ENCODE peak calls at places on chromosomes 16 and 17, in nine cellular contexts. One of them, this sample, is unnamed. For H3K4me1, the result is how much of the 10 kb centered on the place peaks cover.

GRCh38 chr17:80793851-80794267 is 197.8 kb upstream of the CHMP6 start:
- DNase-seq in prostate gland: no peak
- DNase-seq in body of pancreas: no peak
- DNase-seq in Karpas-422: no peak
- DNase-seq in heart left ventricle: no peak
- DNase-seq in trophoblast cell: no peak
- DNase-seq in heart right ventricle: no peak
- DNase-seq in GM23338: no peak
- DNase-seq in A549: no peak
- DNase-seq in this sample: peak

GRCh38 chr16:11105038-11105903 is 150.7 kb downstream of the SOCS1 start:
- DNase-seq in prostate gland: peak
- DNase-seq in body of pancreas: no peak
- DNase-seq in Karpas-422: peak
- DNase-seq in heart left ventricle: no peak
- DNase-seq in trophoblast cell: peak
- DNase-seq in heart right ventricle: no peak
- DNase-seq in GM23338: no peak
- DNase-seq in A549: no peak
- DNase-seq in this sample: no peak

GRCh38 chr17:4465786-4466185 is 32.0 kb downstream of the SPNS3 start:
- DNase-seq in prostate gland: no peak
- DNase-seq in body of pancreas: no peak
- DNase-seq in Karpas-422: no peak
- DNase-seq in heart left ventricle: no peak
- DNase-seq in trophoblast cell: peak
- DNase-seq in heart right ventricle: no peak
- DNase-seq in GM23338: no peak
- DNase-seq in A549: no peak
- DNase-seq in this sample: no peak

GRCh38 chr16:72797606-72798005 is 250.3 kb downstream of the ZFHX3 start:
- DNase-seq in prostate gland: no peak
- DNase-seq in body of pancreas: no peak
- DNase-seq in Karpas-422: no peak
- DNase-seq in heart left ventricle: no peak
- DNase-seq in trophoblast cell: no peak
- DNase-seq in heart right ventricle: peak
- DNase-seq in GM23338: no peak
- DNase-seq in A549: no peak
- DNase-seq in this sample: no peak

GRCh38 chr16:27470567-27471431 is 68.8 kb downstream of the IL21R start:
- DNase-seq in prostate gland: no peak
- DNase-seq in body of pancreas: no peak
- DNase-seq in Karpas-422: no peak
- DNase-seq in heart left ventricle: no peak
- DNase-seq in trophoblast cell: peak
- DNase-seq in heart right ventricle: no peak
- DNase-seq in GM23338: no peak
- DNase-seq in A549: no peak
- DNase-seq in this sample: no peak

GRCh38 chr16:49280022-49280741 is 1.5 kb downstream of the CBLN1 start:
- DNase-seq in prostate gland: no peak
- DNase-seq in body of pancreas: peak
- DNase-seq in Karpas-422: no peak
- DNase-seq in heart left ventricle: peak
- DNase-seq in trophoblast cell: no peak
- DNase-seq in heart right ventricle: no peak
- DNase-seq in GM23338: peak
- DNase-seq in A549: no peak
- DNase-seq in this sample: peak

GRCh38 chr17:49742256-49742655 is 21.7 kb downstream of the FAM117A start:
- DNase-seq in prostate gland: no peak
- DNase-seq in body of pancreas: no peak
- DNase-seq in Karpas-422: no peak
- DNase-seq in heart left ventricle: no peak
- DNase-seq in trophoblast cell: no peak
- DNase-seq in heart right ventricle: no peak
- DNase-seq in GM23338: no peak
- DNase-seq in A549: no peak
- DNase-seq in this sample: no peak

GRCh38 chr17:11935734-11936406 is 61.4 kb downstream of the ZNF18 start:
- DNase-seq in prostate gland: peak
- DNase-seq in body of pancreas: peak
- DNase-seq in Karpas-422: peak
- DNase-seq in heart left ventricle: no peak
- DNase-seq in trophoblast cell: peak
- DNase-seq in heart right ventricle: no peak
- DNase-seq in GM23338: peak
- DNase-seq in A549: no peak
- DNase-seq in this sample: peak

GRCh38 chr17:59415397-59415796 is 83.9 kb downstream of the YPEL2 start:
- DNase-seq in prostate gland: no peak
- DNase-seq in body of pancreas: no peak
- DNase-seq in Karpas-422: no peak
- DNase-seq in heart left ventricle: no peak
- DNase-seq in trophoblast cell: peak
- DNase-seq in heart right ventricle: no peak
- DNase-seq in GM23338: no peak
- DNase-seq in A549: no peak
- DNase-seq in this sample: no peak

GRCh38 chr17:59420901-59421300 is 89.4 kb downstream of the YPEL2 start:
- DNase-seq in prostate gland: no peak
- DNase-seq in body of pancreas: peak
- DNase-seq in Karpas-422: no peak
- DNase-seq in heart left ventricle: no peak
- DNase-seq in trophoblast cell: no peak
- DNase-seq in heart right ventricle: no peak
- DNase-seq in GM23338: no peak
- DNase-seq in A549: no peak
- DNase-seq in this sample: no peak

GRCh38 chr17:59418732-59419166 is 87.3 kb downstream of the YPEL2 start:
- DNase-seq in prostate gland: no peak
- DNase-seq in body of pancreas: no peak
- DNase-seq in Karpas-422: no peak
- DNase-seq in heart left ventricle: no peak
- DNase-seq in trophoblast cell: peak
- DNase-seq in heart right ventricle: no peak
- DNase-seq in GM23338: no peak
- DNase-seq in A549: no peak
- DNase-seq in this sample: no peak

GRCh38 chr17:59416184-59416583 is 84.7 kb downstream of the YPEL2 start:
- DNase-seq in prostate gland: no peak
- DNase-seq in body of pancreas: no peak
- DNase-seq in Karpas-422: no peak
- DNase-seq in heart left ventricle: no peak
- DNase-seq in trophoblast cell: no peak
- DNase-seq in heart right ventricle: no peak
- DNase-seq in GM23338: no peak
- DNase-seq in A549: no peak
- DNase-seq in this sample: no peak

GRCh38 chr17:59417452-59417851 is 86.0 kb downstream of the YPEL2 start:
- DNase-seq in prostate gland: no peak
- DNase-seq in body of pancreas: no peak
- DNase-seq in Karpas-422: no peak
- DNase-seq in heart left ventricle: no peak
- DNase-seq in trophoblast cell: no peak
- DNase-seq in heart right ventricle: no peak
- DNase-seq in GM23338: no peak
- DNase-seq in A549: no peak
- DNase-seq in this sample: no peak
- H3K4me1 ChIP-seq in prostate gland: under half
- H3K4me1 ChIP-seq in body of pancreas: under half
- H3K4me1 ChIP-seq in Karpas-422: under half
- H3K4me1 ChIP-seq in heart left ventricle: under half
- H3K4me1 ChIP-seq in trophoblast cell: under half
- H3K4me1 ChIP-seq in heart right ventricle: under half
- H3K4me1 ChIP-seq in GM23338: under half
- H3K4me1 ChIP-seq in A549: under half
- H3K4me1 ChIP-seq in this sample: under half

DNA sequence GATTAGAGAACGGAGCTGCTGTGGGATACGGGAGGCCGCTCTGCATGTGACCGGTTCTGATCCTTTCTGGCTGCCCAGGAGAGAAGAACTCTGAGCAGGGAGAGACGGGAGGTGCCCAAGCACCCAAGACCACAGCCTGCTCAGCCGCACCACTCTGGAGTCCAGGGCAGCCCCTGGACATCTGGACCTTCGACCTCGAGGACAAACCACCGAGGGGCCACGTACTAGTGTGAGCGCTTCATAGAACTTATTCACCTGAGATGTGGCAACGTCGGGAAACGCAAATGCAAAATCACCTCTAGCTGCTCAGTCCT is 5.9 kb downstream of the RNF166 start:
- DNase-seq in prostate gland: no peak
- DNase-seq in body of pancreas: no peak
- DNase-seq in Karpas-422: no peak
- DNase-seq in heart left ventricle: no peak
- DNase-seq in trophoblast cell: no peak
- DNase-seq in heart right ventricle: no peak
- DNase-seq in GM23338: no peak
- DNase-seq in A549: no peak
- DNase-seq in this sample: no peak
- H3K27ac ChIP-seq in prostate gland: no peak
- H3K27ac ChIP-seq in body of pancreas: peak
- H3K27ac ChIP-seq in Karpas-422: peak
- H3K27ac ChIP-seq in heart left ventricle: peak
- H3K27ac ChIP-seq in trophoblast cell: no peak
- H3K27ac ChIP-seq in heart right ventricle: peak
- H3K27ac ChIP-seq in GM23338: no peak
- H3K27ac ChIP-seq in A549: no peak
- H3K27ac ChIP-seq in this sample: peak

GRCh38 chr17:17484451-17484899 is 7.7 kb downstream of the MED9 start:
- DNase-seq in prostate gland: no peak
- DNase-seq in body of pancreas: no peak
- DNase-seq in Karpas-422: no peak
- DNase-seq in heart left ventricle: no peak
- DNase-seq in trophoblast cell: no peak
- DNase-seq in heart right ventricle: no peak
- DNase-seq in GM23338: no peak
- DNase-seq in A549: no peak
- DNase-seq in this sample: no peak

GRCh38 chr17:17481860-17482259 is 5.1 kb downstream of the MED9 start:
- DNase-seq in prostate gland: no peak
- DNase-seq in body of pancreas: no peak
- DNase-seq in Karpas-422: no peak
- DNase-seq in heart left ventricle: no peak
- DNase-seq in trophoblast cell: no peak
- DNase-seq in heart right ventricle: no peak
- DNase-seq in GM23338: no peak
- DNase-seq in A549: no peak
- DNase-seq in this sample: no peak

GRCh38 chr17:17476865-17477467 is at the start of gene MED9:
- DNase-seq in prostate gland: peak
- DNase-seq in body of pancreas: peak
- DNase-seq in Karpas-422: peak
- DNase-seq in heart left ventricle: peak
- DNase-seq in trophoblast cell: peak
- DNase-seq in heart right ventricle: peak
- DNase-seq in GM23338: peak
- DNase-seq in A549: peak
- DNase-seq in this sample: peak

GRCh38 chr17:17479209-17479608 is 2.4 kb downstream of the MED9 start:
- DNase-seq in prostate gland: no peak
- DNase-seq in body of pancreas: no peak
- DNase-seq in Karpas-422: no peak
- DNase-seq in heart left ventricle: no peak
- DNase-seq in trophoblast cell: no peak
- DNase-seq in heart right ventricle: no peak
- DNase-seq in GM23338: no peak
- DNase-seq in A549: no peak
- DNase-seq in this sample: no peak

DNA sequence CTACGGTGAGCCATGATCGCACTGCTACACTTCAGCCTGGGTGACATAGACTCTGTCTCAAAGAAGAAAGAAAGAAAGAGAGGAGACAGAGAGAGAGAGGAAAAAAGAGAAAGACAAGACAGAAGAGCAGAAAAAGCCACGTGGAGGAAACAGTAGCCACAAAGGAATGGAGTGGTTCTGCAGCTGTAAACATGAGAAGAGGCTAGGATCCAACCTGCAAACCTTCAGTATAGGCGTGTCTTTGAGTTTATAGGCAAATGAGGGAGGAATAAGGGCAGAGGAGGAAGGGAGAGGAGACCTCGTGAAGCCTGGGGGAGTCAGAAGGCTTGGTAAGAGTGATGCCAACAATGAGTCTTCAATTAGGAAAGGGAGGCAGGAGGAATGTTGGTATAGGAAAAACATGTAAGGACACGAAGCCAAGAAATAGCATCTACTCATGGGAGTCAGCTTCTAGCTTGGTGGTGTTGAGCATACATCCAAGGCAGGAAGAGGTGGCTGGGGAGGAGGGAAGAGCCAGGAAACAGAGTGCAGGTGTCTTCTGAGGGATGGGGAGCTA is 3.9 kb downstream of the MED9 start:
- DNase-seq in prostate gland: no peak
- DNase-seq in body of pancreas: no peak
- DNase-seq in Karpas-422: no peak
- DNase-seq in heart left ventricle: no peak
- DNase-seq in trophoblast cell: no peak
- DNase-seq in heart right ventricle: no peak
- DNase-seq in GM23338: no peak
- DNase-seq in A549: no peak
- DNase-seq in this sample: no peak
- H3K4me3 ChIP-seq in prostate gland: no peak
- H3K4me3 ChIP-seq in body of pancreas: no peak
- H3K4me3 ChIP-seq in Karpas-422: no peak
- H3K4me3 ChIP-seq in heart left ventricle: no peak
- H3K4me3 ChIP-seq in trophoblast cell: no peak
- H3K4me3 ChIP-seq in heart right ventricle: no peak
- H3K4me3 ChIP-seq in GM23338: no peak
- H3K4me3 ChIP-seq in A549: no peak
- H3K4me3 ChIP-seq in this sample: no peak

GRCh38 chr17:16928406-16929280 is 43.3 kb downstream of the TNFRSF13B start:
- DNase-seq in prostate gland: no peak
- DNase-seq in body of pancreas: no peak
- DNase-seq in Karpas-422: no peak
- DNase-seq in heart left ventricle: no peak
- DNase-seq in trophoblast cell: no peak
- DNase-seq in heart right ventricle: no peak
- DNase-seq in GM23338: no peak
- DNase-seq in A549: no peak
- DNase-seq in this sample: peak

GRCh38 chr17:16930571-16931317 is 41.2 kb downstream of the TNFRSF13B start:
- DNase-seq in prostate gland: no peak
- DNase-seq in body of pancreas: no peak
- DNase-seq in Karpas-422: no peak
- DNase-seq in heart left ventricle: no peak
- DNase-seq in trophoblast cell: no peak
- DNase-seq in heart right ventricle: no peak
- DNase-seq in GM23338: no peak
- DNase-seq in A549: no peak
- DNase-seq in this sample: no peak

GRCh38 chr17:16927641-16928321 is 44.1 kb downstream of the TNFRSF13B start:
- DNase-seq in prostate gland: no peak
- DNase-seq in body of pancreas: no peak
- DNase-seq in Karpas-422: no peak
- DNase-seq in heart left ventricle: no peak
- DNase-seq in trophoblast cell: no peak
- DNase-seq in heart right ventricle: no peak
- DNase-seq in GM23338: no peak
- DNase-seq in A549: no peak
- DNase-seq in this sample: peak

GRCh38 chr17:16929757-16930520 is 42.0 kb downstream of the TNFRSF13B start:
- DNase-seq in prostate gland: no peak
- DNase-seq in body of pancreas: no peak
- DNase-seq in Karpas-422: no peak
- DNase-seq in heart left ventricle: no peak
- DNase-seq in trophoblast cell: no peak
- DNase-seq in heart right ventricle: no peak
- DNase-seq in GM23338: no peak
- DNase-seq in A549: no peak
- DNase-seq in this sample: peak

GRCh38 chr17:16929281-16929680 is 42.6 kb downstream of the TNFRSF13B start:
- DNase-seq in prostate gland: no peak
- DNase-seq in body of pancreas: no peak
- DNase-seq in Karpas-422: no peak
- DNase-seq in heart left ventricle: no peak
- DNase-seq in trophoblast cell: no peak
- DNase-seq in heart right ventricle: no peak
- DNase-seq in GM23338: no peak
- DNase-seq in A549: no peak
- DNase-seq in this sample: no peak
- H3K4me1 ChIP-seq in prostate gland: under half
- H3K4me1 ChIP-seq in body of pancreas: under half
- H3K4me1 ChIP-seq in Karpas-422: under half
- H3K4me1 ChIP-seq in heart left ventricle: under half
- H3K4me1 ChIP-seq in trophoblast cell: under half
- H3K4me1 ChIP-seq in heart right ventricle: under half
- H3K4me1 ChIP-seq in GM23338: under half
- H3K4me1 ChIP-seq in A549: under half
- H3K4me1 ChIP-seq in this sample: under half

This sample was measured in left lung.